ENCODE peak calls at places on chromosomes 7 and 10, in five cellular contexts. U is K562, L is A549, D is GM12878, A is H1. B is an unnamed sample.

GRCh38 chr10:93854985-93855384 is 38.8 kb upstream of the SLC35G1 start:
- DNase-seq in U (no peak), L (no peak), A (no peak), D (no peak), B (no peak)

GRCh38 chr10:92699193-92699517 is 9.4 kb downstream of the HHEX start:
- DNase-seq in A (no peak), D (no peak), U (no peak), L (peak), B (no peak)

GRCh38 chr7:90222811-90223725 is 11.5 kb downstream of the STEAP2 start:
- DNase-seq in D (no peak), U (no peak), L (no peak), A (no peak), B (peak)

GRCh38 chr7:95199779-95200558 is 124.4 kb downstream of the PON1 start:
- DNase-seq in D (no peak), L (peak), U (no peak), A (no peak), B (peak)

GRCh38 chr10:2985729-2986232 is 81.6 kb upstream of the PFKP start:
- DNase-seq in U (peak), D (no peak), A (no peak), L (peak), B (no peak)

GRCh38 chr10:77279207-77279606 is 358.4 kb downstream of the KCNMA1 start:
- DNase-seq in U (no peak), A (no peak), L (no peak), D (peak), B (no peak)

GRCh38 chr7:8597565-8597964 is 164.2 kb downstream of the NXPH1 start:
- DNase-seq in U (no peak), A (no peak), D (no peak), L (no peak), B (no peak)

GRCh38 chr7:19991936-19992335 is 218.5 kb upstream of the TMEM196 start:
- DNase-seq in A (no peak), D (no peak), U (no peak), L (no peak), B (no peak)

GRCh38 chr10:101690461-101690860 is 4.5 kb downstream of the FBXW4 start:
- DNase-seq in U (no peak), A (no peak), D (no peak), L (no peak), B (no peak)

GRCh38 chr7:125462615-125463014 is 533.0 kb upstream of the POT1 start:
- DNase-seq in A (no peak), D (no peak), U (no peak), L (no peak), B (no peak)

GRCh38 chr10:91707236-91707635 is 74.4 kb upstream of the PPP1R3C start:
- DNase-seq in A (no peak), D (no peak), L (no peak), U (no peak), B (no peak)

GRCh38 chr10:113474756-113475155 is 78.1 kb upstream of the HABP2 start:
- DNase-seq in D (no peak), L (no peak), U (no peak), A (no peak), B (no peak)

GRCh38 chr10:11832042-11832441 is 8.9 kb downstream of the PROSER2 start:
- DNase-seq in D (no peak), U (no peak), A (no peak), L (no peak), B (peak)

GRCh38 chr7:151081170-151082101 is 827 bp upstream of the FASTK start:
- DNase-seq in L (no peak), D (no peak), U (peak), A (peak), B (no peak)

GRCh38 chr7:135620980-135621850 is 41.1 kb upstream of the STMP1 start:
- DNase-seq in L (peak), U (peak), A (no peak), D (no peak), B (peak)

GRCh38 chr7:36949711-36950600 is 225.7 kb upstream of the AOAH start:
- DNase-seq in U (no peak), A (no peak), D (no peak), L (no peak), B (peak)

GRCh38 chr7:40899151-40899550 is 764.3 kb downstream of the SUGCT start:
- DNase-seq in A (no peak), U (no peak), D (no peak), L (no peak), B (no peak)

GRCh38 chr7:152158801-152159587 is 133.5 kb downstream of the GALNT11 start:
- DNase-seq in U (no peak), A (no peak), D (peak), L (no peak), B (no peak)

GRCh38 chr10:35289198-35289597 is 47.1 kb upstream of the CCNY start:
- DNase-seq in A (no peak), U (no peak), L (no peak), D (no peak), B (no peak)

GRCh38 chr10:14153570-14154055 is 177.1 kb downstream of the FRMD4A start:
- DNase-seq in U (peak), A (peak), D (no peak), L (no peak), B (no peak)

GRCh38 chr10:82660983-82661382 is 786.0 kb downstream of the NRG3 start:
- DNase-seq in D (no peak), A (no peak), L (no peak), U (no peak), B (no peak)

GRCh38 chr7:6443372-6443941 is 4.3 kb downstream of the DAGLB start:
- DNase-seq in L (peak), A (no peak), U (no peak), D (no peak), B (peak)

GRCh38 chr7:77571791-77572190 is 34.7 kb downstream of the PTPN12 start:
- DNase-seq in A (no peak), L (no peak), D (no peak), U (no peak), B (no peak)

GRCh38 chr7:25847331-25848070 is 304.5 kb upstream of the NFE2L3 start:
- DNase-seq in U (no peak), A (no peak), L (no peak), D (no peak), B (no peak)

GRCh38 chr10:110502851-110503301 is 5.2 kb downstream of the DUSP5 start:
- DNase-seq in L (no peak), U (no peak), D (peak), A (no peak), B (no peak)

GRCh38 chr10:53079283-53079682 is 306.7 kb upstream of the MBL2 start:
- DNase-seq in L (no peak), U (no peak), A (no peak), D (no peak), B (no peak)

GRCh38 chr7:38813797-38814196 is 95.2 kb downstream of the VPS41 start:
- DNase-seq in A (no peak), L (no peak), D (no peak), U (no peak), B (no peak)

DNA sequence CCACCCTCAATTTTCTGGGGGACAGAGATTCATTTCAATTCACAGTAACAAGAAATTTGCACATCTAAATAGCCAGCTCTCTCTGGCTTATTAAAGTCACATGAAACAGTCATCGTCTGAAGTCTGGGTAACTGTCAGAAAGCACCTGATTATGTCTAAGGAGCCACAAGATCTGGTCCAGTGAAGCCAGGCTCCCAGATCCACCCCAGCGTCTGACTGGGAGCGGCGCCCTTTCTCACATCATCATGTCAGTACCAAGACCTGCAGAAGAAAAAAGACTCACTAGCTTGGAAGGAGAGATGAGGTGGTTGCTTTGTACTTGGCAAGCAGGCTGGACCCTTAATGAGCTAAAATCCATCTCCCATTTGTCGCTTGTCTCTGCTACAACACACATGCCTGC is 58.5 kb downstream of the VOPP1 start:
- DNase-seq in L (no peak), A (no peak), U (no peak), D (no peak), B (no peak)
- TF ChIP-seq HDAC2 in L (no peak), A (no peak), U (no peak), D (no peak), B (no peak)

DNA sequence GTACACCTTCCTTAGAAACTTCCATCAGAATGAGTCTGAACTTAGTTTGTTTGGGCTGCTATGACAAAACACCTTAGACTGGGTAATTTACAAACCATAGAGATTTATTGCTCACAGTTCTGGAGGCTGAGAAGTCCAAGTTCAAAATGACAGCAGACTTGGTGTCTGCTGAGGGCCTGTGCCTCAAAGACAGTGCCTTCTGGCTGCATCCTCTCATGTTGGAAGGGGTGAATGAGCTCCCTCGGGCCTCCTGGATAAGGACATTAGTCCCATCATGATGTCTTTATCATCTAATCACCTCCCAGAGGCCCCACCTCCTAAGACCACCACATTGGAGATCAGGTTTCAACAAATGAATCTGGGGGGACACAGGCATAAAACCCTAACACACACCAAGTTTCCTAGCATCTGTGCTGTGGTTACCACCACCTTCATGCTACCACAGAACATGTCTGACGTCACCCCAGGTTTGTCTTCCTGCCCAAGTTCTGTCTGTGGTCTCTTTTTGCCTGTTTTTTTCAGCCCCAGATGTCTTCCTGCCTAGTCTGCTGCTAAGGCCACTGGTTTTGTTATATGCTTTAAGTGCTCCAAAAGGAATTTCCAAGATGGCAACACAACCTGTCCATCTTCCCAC is 150.9 kb upstream of the COBL start:
- DNase-seq in U (no peak), L (no peak), D (no peak), A (no peak), B (no peak)
- TF ChIP-seq HDAC2 in U (no peak), L (no peak), D (no peak), A (no peak), B (no peak)

GRCh38 chr10:85545874-85546273 is 820.7 kb downstream of the GRID1 start:
- DNase-seq in U (no peak), L (no peak), D (no peak), A (no peak), B (no peak)
- TF ChIP-seq HDAC2 in U (no peak), L (no peak), D (no peak), A (no peak), B (no peak)

GRCh38 chr10:132497083-132497680 is 40.4 kb upstream of the INPP5A start:
- DNase-seq in L (no peak), D (no peak), A (no peak), U (no peak), B (no peak)
- TF ChIP-seq HDAC2 in L (no peak), D (no peak), A (no peak), U (no peak), B (no peak)

GRCh38 chr10:78931333-78932083 is 137.3 kb upstream of the ZMIZ1 start:
- DNase-seq in A (no peak), L (no peak), U (no peak), D (no peak), B (no peak)
- TF ChIP-seq HDAC2 in A (no peak), L (no peak), U (no peak), D (no peak), B (no peak)

DNA sequence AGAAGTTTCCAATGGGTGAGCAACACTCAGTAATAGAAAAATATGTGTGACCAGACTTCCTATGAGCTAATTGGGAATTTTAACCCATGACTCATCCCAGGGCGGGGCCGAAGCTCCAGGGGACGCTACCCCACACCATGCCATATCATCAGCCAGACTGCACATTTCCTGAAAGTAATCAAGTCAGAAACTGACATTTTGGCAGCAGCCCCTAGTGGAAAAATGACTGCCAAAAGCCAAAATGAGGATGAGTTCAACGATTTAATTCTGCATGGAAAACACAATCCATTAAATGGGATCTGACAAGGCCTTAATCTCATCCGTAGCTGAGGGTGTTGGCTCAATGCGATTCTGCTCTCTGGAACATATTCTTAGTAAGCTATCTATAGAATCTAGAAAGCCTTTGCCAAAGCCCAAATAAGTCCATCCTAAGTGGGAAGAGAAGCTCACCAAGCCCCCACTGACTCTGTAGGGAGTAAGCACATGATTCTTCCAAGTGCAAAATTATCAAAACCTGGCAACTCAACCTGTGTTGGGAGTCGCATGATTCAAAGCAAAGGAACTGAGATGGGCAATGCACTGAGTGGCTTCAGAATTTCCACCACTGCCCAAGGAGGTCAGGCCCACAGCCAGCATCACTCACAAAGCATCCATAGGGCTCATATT is 93.1 kb upstream of the PDE1C start:
- DNase-seq in A (no peak), D (no peak), U (peak), L (peak), B (no peak)
- TF ChIP-seq HDAC2 in A (no peak), D (no peak), U (no peak), L (no peak), B (no peak)